ENCODE peak calls at places on chromosomes 13 and 19, in ten cellular contexts. A is progenitor cell of endocrine pancreas, S is spleen, K is vagina, M is nephron progenitor cell, C is right lobe of liver, W is LNCaP clone FGC, V is hepatocyte, T is heart right ventricle, X is IMR-90. R is an unnamed sample.

GRCh38 chr13:87821512-87821911 is 150.3 kb downstream of the SLITRK5 start:
- DNase-seq in T (no peak), C (no peak), S (no peak), M (no peak), V (no peak), A (no peak), K (no peak), X (no peak), W (no peak), R (no peak)

GRCh38 chr19:2235396-2236284 is 489 bp downstream of the PLEKHJ1 start:
- DNase-seq in W (no peak), X (no peak), T (peak; percentile 54), S (no peak), A (peak; percentile 31), K (no peak), C (no peak), V (peak; percentile 80), M (no peak), R (no peak)

GRCh38 chr19:39403331-39404312 is 3.0 kb upstream of the ZFP36 start:
- DNase-seq in W (no peak), T (peak; percentile 98), V (peak; percentile 99), K (peak; percentile 100), A (no peak), S (peak; percentile 100), X (peak; percentile 99), M (peak; percentile 75), C (peak; percentile 96), R (peak; percentile 99)

GRCh38 chr13:76385606-76386005 is 500.6 kb downstream of the KCTD12 start:
- DNase-seq in C (no peak), V (no peak), T (no peak), M (no peak), S (no peak), A (no peak), X (no peak), K (no peak), W (no peak), R (no peak)

GRCh38 chr13:89784161-89784809 is 1563.2 kb upstream of the MIR17HG start:
- DNase-seq in S (peak; percentile 66), K (peak; percentile 77), M (no peak), X (no peak), T (no peak), A (no peak), V (no peak), W (no peak), C (peak; percentile 32), R (no peak)

GRCh38 chr19:10533656-10534386 is 9.9 kb upstream of the ATG4D start:
- DNase-seq in S (no peak), T (no peak), K (no peak), C (no peak), M (no peak), X (peak; percentile 88), W (no peak), V (peak; percentile 61), A (no peak), R (no peak)

GRCh38 chr13:87331178-87331577 is 340.0 kb upstream of the SLITRK5 start:
- DNase-seq in W (no peak), A (no peak), S (no peak), T (peak; percentile 17), V (peak; percentile 15), K (no peak), X (no peak), M (no peak), C (peak; percentile 74), R (no peak)

GRCh38 chr13:101211261-101211660 is 205.0 kb downstream of the NALCN start:
- DNase-seq in S (no peak), V (no peak), X (peak; percentile 72), K (no peak), T (no peak), M (no peak), C (no peak), W (no peak), A (no peak), R (no peak)

GRCh38 chr13:52954838-52955237 is 73.8 kb upstream of the OLFM4 start:
- DNase-seq in W (no peak), C (no peak), X (no peak), M (no peak), V (no peak), S (no peak), A (no peak), T (no peak), K (no peak), R (no peak)

GRCh38 chr13:42039946-42040729 is 8.3 kb upstream of the DGKH start:
- DNase-seq in T (peak; percentile 94), X (peak; percentile 86), M (peak; percentile 88), A (peak; percentile 75), S (peak; percentile 96), K (peak; percentile 93), W (no peak), C (peak; percentile 95), V (peak; percentile 93), R (peak; percentile 96)

GRCh38 chr13:44321961-44322360 is 51.7 kb upstream of the SERP2 start:
- DNase-seq in T (no peak), M (no peak), K (peak; percentile 52), W (no peak), C (no peak), X (no peak), A (no peak), S (no peak), V (no peak), R (no peak)

GRCh38 chr19:16118489-16119033 is 6.9 kb downstream of the RAB8A start:
- DNase-seq in K (no peak), S (peak; percentile 90), V (no peak), C (no peak), X (no peak), W (no peak), T (no peak), M (no peak), A (no peak), R (no peak)

GRCh38 chr19:17089238-17089637 is 13.7 kb downstream of the MYO9B start:
- DNase-seq in X (peak; percentile 95), V (peak; percentile 50), M (no peak), T (no peak), A (no peak), C (no peak), S (no peak), W (no peak), K (no peak), R (no peak)

GRCh38 chr13:46687810-46688209 is 109.2 kb downstream of the ESD start:
- DNase-seq in W (no peak), A (no peak), S (no peak), C (no peak), K (no peak), M (no peak), X (peak; percentile 46), V (peak; percentile 57), T (no peak), R (no peak)

GRCh38 chr19:23436944-23437343 is 41.7 kb upstream of the ZNF91 start:
- DNase-seq in T (no peak), W (no peak), V (no peak), K (no peak), S (no peak), X (no peak), M (no peak), A (no peak), C (no peak), R (no peak)
- TF ChIP-seq CTCF in T (no peak), W (peak; percentile 4), V (no peak), K (no peak), S (no peak), X (no peak), M (no peak), A (no peak), C (no peak), R (no peak)

GRCh38 chr13:35718084-35718483 is 241.6 kb upstream of the MAB21L1 start:
- DNase-seq in T (no peak), M (no peak), K (no peak), S (no peak), C (no peak), V (no peak), W (no peak), X (no peak), A (no peak), R (no peak)
- TF ChIP-seq CTCF in T (no peak), M (no peak), K (no peak), S (no peak), C (no peak), V (no peak), W (peak; percentile 19), X (no peak), A (no peak), R (no peak)

GRCh38 chr13:105207586-105208293 is 1327.7 kb downstream of the EFNB2 start:
- DNase-seq in M (no peak), C (no peak), T (no peak), W (no peak), K (no peak), A (no peak), V (no peak), X (peak; percentile 13), S (no peak), R (no peak)

GRCh38 chr13:105202384-105202783 is 1333.1 kb downstream of the EFNB2 start:
- DNase-seq in W (no peak), A (no peak), V (peak; percentile 54), M (peak; percentile 4), T (no peak), K (no peak), C (no peak), X (peak; percentile 47), S (no peak), R (no peak)
- TF ChIP-seq CTCF in W (peak; percentile 26), A (peak; percentile 68), V (peak; percentile 53), M (peak; percentile 62), T (peak; percentile 51), K (no peak), C (peak; percentile 20), X (peak; percentile 54), S (no peak), R (peak; percentile 65)

GRCh38 chr19:28242317-28242927 is 970.5 kb downstream of the UQCRFS1 start:
- DNase-seq in A (no peak), W (no peak), V (peak; percentile 30), M (peak; percentile 38), T (no peak), C (no peak), X (no peak), K (no peak), S (no peak), R (no peak)
- TF ChIP-seq CTCF in A (peak; percentile 63), W (peak; percentile 63), V (peak; percentile 46), M (peak; percentile 81), T (peak; percentile 60), C (peak; percentile 48), X (no peak), K (no peak), S (no peak), R (peak; percentile 53)